ENCODE peak calls at places on chromosomes 5 and 9, in six cellular contexts. H, I, Z, E, M and W are unnamed samples.

GRCh38 chr5:92559743-92560142 is 1021.3 kb downstream of the NR2F1-AS1 start:
- DNase-seq in H (peak), I (peak), Z (peak), E (no peak), M (no peak), W (no peak)

GRCh38 chr5:159175547-159175946 is 33.8 kb downstream of the RNF145 start:
- DNase-seq in H (peak), I (no peak), Z (no peak), E (no peak), M (no peak), W (no peak)

GRCh38 chr9:3337515-3337914 is 188.3 kb downstream of the RFX3 start:
- DNase-seq in H (peak), I (no peak), Z (peak), E (peak), M (peak), W (no peak)

GRCh38 chr5:53035868-53036381 is 46.8 kb downstream of the ITGA2 start:
- DNase-seq in H (peak), I (peak), Z (no peak), E (no peak), M (no peak), W (no peak)

GRCh38 chr9:132078369-132079356 is 1.0 kb downstream of the MED27 start:
- DNase-seq in H (peak), I (peak), Z (peak), E (peak), M (no peak), W (no peak)

GRCh38 chr5:103259705-103260355 is 1.3 kb downstream of the MACIR start:
- DNase-seq in H (no peak), I (no peak), Z (peak), E (peak), M (no peak), W (no peak)

GRCh38 chr5:131622633-131623032 is 12.4 kb downstream of the RAPGEF6 start:
- DNase-seq in H (no peak), I (no peak), Z (peak), E (no peak), M (no peak), W (no peak)

GRCh38 chr9:133141833-133142594 is 21.0 kb upstream of the RALGDS start:
- DNase-seq in H (no peak), I (no peak), Z (no peak), E (no peak), M (peak), W (no peak)

GRCh38 chr9:19976226-19976625 is 187.4 kb upstream of the SLC24A2 start:
- DNase-seq in H (peak), I (no peak), Z (no peak), E (no peak), M (no peak), W (no peak)

GRCh38 chr5:161847896-161848510 is at the start of gene GABRA1:
- DNase-seq in H (no peak), I (peak), Z (no peak), E (no peak), M (no peak), W (no peak)

GRCh38 chr9:92771309-92771708 is 6.7 kb upstream of the BICD2 start:
- DNase-seq in H (no peak), I (no peak), Z (no peak), E (no peak), M (no peak), W (no peak)

GRCh38 chr5:136066705-136067271 is 38.0 kb downstream of the TGFBI start:
- DNase-seq in H (no peak), I (no peak), Z (no peak), E (no peak), M (peak), W (no peak)

GRCh38 chr9:33750839-33751339 is 44.5 kb upstream of the PRSS3 start:
- DNase-seq in H (peak), I (no peak), Z (no peak), E (no peak), M (no peak), W (no peak)

GRCh38 chr5:15304914-15305834 is 194.8 kb upstream of the FBXL7 start:
- DNase-seq in H (no peak), I (no peak), Z (no peak), E (no peak), M (no peak), W (no peak)

GRCh38 chr9:27671591-27671990 is 98.3 kb upstream of the C9orf72 start:
- DNase-seq in H (no peak), I (no peak), Z (no peak), E (no peak), M (no peak), W (no peak)

GRCh38 chr9:91419222-91420191 is 4.1 kb downstream of the NFIL3 start:
- DNase-seq in H (peak), I (peak), Z (peak), E (peak), M (peak), W (no peak)

GRCh38 chr9:126927419-126927818 is 12.8 kb downstream of the RALGPS1 start:
- DNase-seq in H (no peak), I (peak), Z (no peak), E (no peak), M (no peak), W (no peak)

GRCh38 chr5:137036630-137037029 is 462.5 kb downstream of the SPOCK1 start:
- DNase-seq in H (peak), I (no peak), Z (no peak), E (no peak), M (no peak), W (no peak)

GRCh38 chr5:5886812-5887486 is 464.5 kb downstream of the ICE1 start:
- DNase-seq in H (no peak), I (no peak), Z (no peak), E (peak), M (no peak), W (no peak)

GRCh38 chr5:160369990-160370712 is at the start of gene C1QTNF2:
- DNase-seq in H (peak), I (peak), Z (peak), E (peak), M (peak), W (no peak)

GRCh38 chr5:32439086-32439642 is 5.4 kb downstream of the ZFR start:
- DNase-seq in H (no peak), I (no peak), Z (no peak), E (no peak), M (no peak), W (no peak)

GRCh38 chr9:135047521-135047920 is 39.9 kb upstream of the OLFM1 start:
- DNase-seq in H (no peak), I (no peak), Z (no peak), E (no peak), M (no peak), W (no peak)

GRCh38 chr5:16489322-16489791 is 23.8 kb upstream of the ZNF622 start:
- DNase-seq in H (peak), I (peak), Z (peak), E (no peak), M (no peak), W (no peak)

GRCh38 chr5:141753143-141753970 is 71.3 kb upstream of the ARAP3 start:
- DNase-seq in H (no peak), I (no peak), Z (no peak), E (no peak), M (no peak), W (no peak)

GRCh38 chr9:7148243-7148765 is 390.5 kb downstream of the KDM4C start:
- DNase-seq in H (no peak), I (no peak), Z (no peak), E (no peak), M (no peak), W (no peak)

GRCh38 chr5:10701567-10702039 is 59.4 kb downstream of the DAP start:
- DNase-seq in H (peak), I (peak), Z (no peak), E (no peak), M (peak), W (peak)

GRCh38 chr5:109455598-109456096 is 45.9 kb upstream of the PJA2 start:
- DNase-seq in H (peak), I (peak), Z (peak), E (peak), M (peak), W (peak)

GRCh38 chr5:175420383-175420782 is 23.6 kb downstream of the DRD1 start:
- DNase-seq in H (no peak), I (no peak), Z (no peak), E (no peak), M (no peak), W (no peak)

GRCh38 chr9:109064963-109065701 is 51.8 kb upstream of the CTNNAL1 start:
- DNase-seq in H (no peak), I (peak), Z (no peak), E (peak), M (no peak), W (no peak)

GRCh38 chr9:133347515-133347984 is 381 bp downstream of the MED22 start:
- DNase-seq in H (peak), I (no peak), Z (no peak), E (peak), M (no peak), W (no peak)

GRCh38 chr5:112467467-112467866 is 48.4 kb upstream of the EPB41L4A start:
- DNase-seq in H (no peak), I (no peak), Z (no peak), E (no peak), M (no peak), W (no peak)

GRCh38 chr9:70130266-70130665 is 86.6 kb downstream of the MAMDC2 start:
- DNase-seq in H (no peak), I (no peak), Z (no peak), E (no peak), M (no peak), W (no peak)

GRCh38 chr9:35553670-35554543 is 51.2 kb upstream of the TESK1 start:
- DNase-seq in H (peak), I (peak), Z (peak), E (peak), M (peak), W (peak)

GRCh38 chr5:8456846-8457186 is 587.9 kb downstream of the MTRR start:
- DNase-seq in H (no peak), I (peak), Z (no peak), E (no peak), M (no peak), W (no peak)